ENCODE peak calls at places on chromosomes 3 and 15, in nine cellular contexts. One of them, this sample, is unnamed.

GRCh38 chr3:64803469-64803868 is 115.7 kb upstream of the ADAMTS9 start:
- DNase-seq in adipocyte: no peak
- DNase-seq in T-helper 2 cell: no peak
- DNase-seq in AG04450: no peak
- DNase-seq in GM12864: no peak
- DNase-seq in T-helper 17 cell: no peak
- DNase-seq in foreskin fibroblast: no peak
- DNase-seq in mesendoderm: no peak
- DNase-seq in D341Med: no peak
- DNase-seq in this sample: no peak

GRCh38 chr3:179871782-179872181 is 165.0 kb downstream of the PEX5L start:
- DNase-seq in adipocyte: no peak
- DNase-seq in T-helper 2 cell: no peak
- DNase-seq in AG04450: no peak
- DNase-seq in GM12864: no peak
- DNase-seq in T-helper 17 cell: no peak
- DNase-seq in foreskin fibroblast: no peak
- DNase-seq in mesendoderm: no peak
- DNase-seq in D341Med: no peak
- DNase-seq in this sample: no peak

GRCh38 chr3:154430014-154430413 is at the start of gene GPR149:
- DNase-seq in adipocyte: no peak
- DNase-seq in T-helper 2 cell: no peak
- DNase-seq in AG04450: no peak
- DNase-seq in GM12864: no peak
- DNase-seq in T-helper 17 cell: no peak
- DNase-seq in foreskin fibroblast: no peak
- DNase-seq in mesendoderm: peak; percentile 80
- DNase-seq in D341Med: peak; percentile 30
- DNase-seq in this sample: no peak

GRCh38 chr3:186021673-186022362 is 84.0 kb upstream of the TRA2B start:
- DNase-seq in adipocyte: peak; percentile 95
- DNase-seq in T-helper 2 cell: no peak
- DNase-seq in AG04450: peak; percentile 85
- DNase-seq in GM12864: no peak
- DNase-seq in T-helper 17 cell: no peak
- DNase-seq in foreskin fibroblast: peak; percentile 89
- DNase-seq in mesendoderm: peak; percentile 80
- DNase-seq in D341Med: no peak
- DNase-seq in this sample: no peak

GRCh38 chr3:80771085-80771484 is 990.4 kb downstream of the GBE1 start:
- DNase-seq in adipocyte: no peak
- DNase-seq in T-helper 2 cell: peak; percentile 57
- DNase-seq in AG04450: no peak
- DNase-seq in GM12864: no peak
- DNase-seq in T-helper 17 cell: no peak
- DNase-seq in foreskin fibroblast: no peak
- DNase-seq in mesendoderm: no peak
- DNase-seq in D341Med: no peak
- DNase-seq in this sample: no peak

GRCh38 chr3:150036780-150037179 is 66.1 kb upstream of the PFN2 start:
- DNase-seq in adipocyte: no peak
- DNase-seq in T-helper 2 cell: no peak
- DNase-seq in AG04450: no peak
- DNase-seq in GM12864: no peak
- DNase-seq in T-helper 17 cell: no peak
- DNase-seq in foreskin fibroblast: no peak
- DNase-seq in mesendoderm: no peak
- DNase-seq in D341Med: no peak
- DNase-seq in this sample: no peak

GRCh38 chr3:34881026-34881425 is 758.3 kb upstream of the ARPP21 start:
- DNase-seq in adipocyte: no peak
- DNase-seq in T-helper 2 cell: no peak
- DNase-seq in AG04450: no peak
- DNase-seq in GM12864: no peak
- DNase-seq in T-helper 17 cell: no peak
- DNase-seq in foreskin fibroblast: no peak
- DNase-seq in mesendoderm: no peak
- DNase-seq in D341Med: no peak
- DNase-seq in this sample: no peak

GRCh38 chr3:163914567-163914966 is 1163.7 kb downstream of the SI start:
- DNase-seq in adipocyte: no peak
- DNase-seq in T-helper 2 cell: no peak
- DNase-seq in AG04450: no peak
- DNase-seq in GM12864: no peak
- DNase-seq in T-helper 17 cell: no peak
- DNase-seq in foreskin fibroblast: no peak
- DNase-seq in mesendoderm: peak; percentile 62
- DNase-seq in D341Med: no peak
- DNase-seq in this sample: no peak

GRCh38 chr3:136988651-136989050 is 30.9 kb downstream of the IL20RB start:
- DNase-seq in adipocyte: no peak
- DNase-seq in T-helper 2 cell: no peak
- DNase-seq in AG04450: no peak
- DNase-seq in GM12864: no peak
- DNase-seq in T-helper 17 cell: no peak
- DNase-seq in foreskin fibroblast: no peak
- DNase-seq in mesendoderm: no peak
- DNase-seq in D341Med: no peak
- DNase-seq in this sample: no peak

GRCh38 chr3:174862666-174863065 is 3.5 kb downstream of the NAALADL2 start:
- DNase-seq in adipocyte: no peak
- DNase-seq in T-helper 2 cell: no peak
- DNase-seq in AG04450: no peak
- DNase-seq in GM12864: no peak
- DNase-seq in T-helper 17 cell: no peak
- DNase-seq in foreskin fibroblast: no peak
- DNase-seq in mesendoderm: no peak
- DNase-seq in D341Med: no peak
- DNase-seq in this sample: no peak

GRCh38 chr3:184361532-184361931 is at the start of the genes CLCN2 and POLR2H:
- DNase-seq in adipocyte: peak; percentile 87
- DNase-seq in T-helper 2 cell: peak; percentile 46
- DNase-seq in AG04450: no peak
- DNase-seq in GM12864: no peak
- DNase-seq in T-helper 17 cell: peak; percentile 34
- DNase-seq in foreskin fibroblast: peak; percentile 65
- DNase-seq in mesendoderm: peak; percentile 70
- DNase-seq in D341Med: peak; percentile 87
- DNase-seq in this sample: no peak

GRCh38 chr3:30747771-30748281 is 141.4 kb downstream of the TGFBR2 start:
- DNase-seq in adipocyte: peak; percentile 36
- DNase-seq in T-helper 2 cell: no peak
- DNase-seq in AG04450: no peak
- DNase-seq in GM12864: no peak
- DNase-seq in T-helper 17 cell: no peak
- DNase-seq in foreskin fibroblast: peak; percentile 30
- DNase-seq in mesendoderm: peak; percentile 61
- DNase-seq in D341Med: no peak
- DNase-seq in this sample: no peak

GRCh38 chr15:63864186-63864585 is 30.4 kb upstream of the HERC1 start:
- DNase-seq in adipocyte: no peak
- DNase-seq in T-helper 2 cell: no peak
- DNase-seq in AG04450: no peak
- DNase-seq in GM12864: no peak
- DNase-seq in T-helper 17 cell: no peak
- DNase-seq in foreskin fibroblast: no peak
- DNase-seq in mesendoderm: no peak
- DNase-seq in D341Med: no peak
- DNase-seq in this sample: no peak

GRCh38 chr15:48486228-48486627 is 155.0 kb downstream of the DUT start:
- DNase-seq in adipocyte: no peak
- DNase-seq in T-helper 2 cell: peak; percentile 68
- DNase-seq in AG04450: no peak
- DNase-seq in GM12864: no peak
- DNase-seq in T-helper 17 cell: no peak
- DNase-seq in foreskin fibroblast: no peak
- DNase-seq in mesendoderm: no peak
- DNase-seq in D341Med: no peak
- DNase-seq in this sample: no peak

GRCh38 chr3:54965746-54966145 is 37.9 kb upstream of the LRTM1 start:
- DNase-seq in adipocyte: peak; percentile 37
- DNase-seq in T-helper 2 cell: no peak
- DNase-seq in AG04450: peak; percentile 90
- DNase-seq in GM12864: no peak
- DNase-seq in T-helper 17 cell: no peak
- DNase-seq in foreskin fibroblast: peak; percentile 90
- DNase-seq in mesendoderm: peak; percentile 50
- DNase-seq in D341Med: no peak
- DNase-seq in this sample: no peak

GRCh38 chr3:109553573-109554371 is 216.4 kb upstream of the DPPA4 start:
- DNase-seq in adipocyte: peak; percentile 61
- DNase-seq in T-helper 2 cell: no peak
- DNase-seq in AG04450: no peak
- DNase-seq in GM12864: no peak
- DNase-seq in T-helper 17 cell: no peak
- DNase-seq in foreskin fibroblast: no peak
- DNase-seq in mesendoderm: no peak
- DNase-seq in D341Med: no peak
- DNase-seq in this sample: no peak

GRCh38 chr3:39809181-39809994 is at the start of gene MYRIP:
- DNase-seq in adipocyte: peak; percentile 59
- DNase-seq in T-helper 2 cell: peak; percentile 40
- DNase-seq in AG04450: no peak
- DNase-seq in GM12864: no peak
- DNase-seq in T-helper 17 cell: no peak
- DNase-seq in foreskin fibroblast: no peak
- DNase-seq in mesendoderm: peak; percentile 75
- DNase-seq in D341Med: peak; percentile 99
- DNase-seq in this sample: no peak

GRCh38 chr3:41339758-41340157 is 140.5 kb downstream of the CTNNB1 start:
- DNase-seq in adipocyte: no peak
- DNase-seq in T-helper 2 cell: no peak
- DNase-seq in AG04450: no peak
- DNase-seq in GM12864: no peak
- DNase-seq in T-helper 17 cell: no peak
- DNase-seq in foreskin fibroblast: no peak
- DNase-seq in mesendoderm: no peak
- DNase-seq in D341Med: no peak
- DNase-seq in this sample: no peak

GRCh38 chr3:45816544-45816943 is 20.2 kb upstream of the SLC6A20 start:
- DNase-seq in adipocyte: no peak
- DNase-seq in T-helper 2 cell: no peak
- DNase-seq in AG04450: no peak
- DNase-seq in GM12864: no peak
- DNase-seq in T-helper 17 cell: no peak
- DNase-seq in foreskin fibroblast: no peak
- DNase-seq in mesendoderm: no peak
- DNase-seq in D341Med: no peak
- DNase-seq in this sample: no peak

GRCh38 chr3:65955792-65956477 is 82.8 kb downstream of the MAGI1 start:
- DNase-seq in adipocyte: peak; percentile 48
- DNase-seq in T-helper 2 cell: no peak
- DNase-seq in AG04450: peak; percentile 23
- DNase-seq in GM12864: no peak
- DNase-seq in T-helper 17 cell: no peak
- DNase-seq in foreskin fibroblast: peak; percentile 68
- DNase-seq in mesendoderm: no peak
- DNase-seq in D341Med: no peak
- DNase-seq in this sample: no peak

GRCh38 chr3:132726341-132726823 is 4.2 kb upstream of the NPHP3 start:
- DNase-seq in adipocyte: peak; percentile 67
- DNase-seq in T-helper 2 cell: peak; percentile 55
- DNase-seq in AG04450: no peak
- DNase-seq in GM12864: no peak
- DNase-seq in T-helper 17 cell: no peak
- DNase-seq in foreskin fibroblast: peak; percentile 5
- DNase-seq in mesendoderm: peak; percentile 57
- DNase-seq in D341Med: peak; percentile 31
- DNase-seq in this sample: no peak

GRCh38 chr15:81001180-81002003 is 669 bp downstream of the TLNRD1 start:
- DNase-seq in adipocyte: peak; percentile 78
- DNase-seq in T-helper 2 cell: peak; percentile 66
- DNase-seq in AG04450: no peak
- DNase-seq in GM12864: no peak
- DNase-seq in T-helper 17 cell: peak; percentile 52
- DNase-seq in foreskin fibroblast: peak; percentile 47
- DNase-seq in mesendoderm: peak; percentile 68
- DNase-seq in D341Med: peak; percentile 78
- DNase-seq in this sample: no peak

GRCh38 chr15:88658972-88659931 is 20.4 kb downstream of the ISG20 start:
- DNase-seq in adipocyte: peak; percentile 55
- DNase-seq in T-helper 2 cell: no peak
- DNase-seq in AG04450: no peak
- DNase-seq in GM12864: no peak
- DNase-seq in T-helper 17 cell: no peak
- DNase-seq in foreskin fibroblast: peak; percentile 43
- DNase-seq in mesendoderm: no peak
- DNase-seq in D341Med: no peak
- DNase-seq in this sample: no peak

GRCh38 chr3:186532641-186533072 is 11.5 kb downstream of the CRYGS start:
- DNase-seq in adipocyte: no peak
- DNase-seq in T-helper 2 cell: no peak
- DNase-seq in AG04450: no peak
- DNase-seq in GM12864: no peak
- DNase-seq in T-helper 17 cell: no peak
- DNase-seq in foreskin fibroblast: no peak
- DNase-seq in mesendoderm: peak; percentile 49
- DNase-seq in D341Med: no peak
- DNase-seq in this sample: peak; percentile 6

GRCh38 chr15:92277776-92278175 is 115.9 kb upstream of the ST8SIA2 start:
- DNase-seq in adipocyte: peak; percentile 33
- DNase-seq in T-helper 2 cell: peak; percentile 7
- DNase-seq in AG04450: no peak
- DNase-seq in GM12864: peak; percentile 4
- DNase-seq in T-helper 17 cell: no peak
- DNase-seq in foreskin fibroblast: no peak
- DNase-seq in mesendoderm: peak; percentile 49
- DNase-seq in D341Med: peak; percentile 51
- DNase-seq in this sample: no peak

GRCh38 chr3:48743773-48744172 is 26.8 kb upstream of the IP6K2 start:
- DNase-seq in adipocyte: no peak
- DNase-seq in T-helper 2 cell: no peak
- DNase-seq in AG04450: no peak
- DNase-seq in GM12864: no peak
- DNase-seq in T-helper 17 cell: no peak
- DNase-seq in foreskin fibroblast: no peak
- DNase-seq in mesendoderm: no peak
- DNase-seq in D341Med: no peak
- DNase-seq in this sample: no peak

GRCh38 chr3:122077293-122078234 is 22.4 kb downstream of the CD86 start:
- DNase-seq in adipocyte: no peak
- DNase-seq in T-helper 2 cell: peak; percentile 85
- DNase-seq in AG04450: no peak
- DNase-seq in GM12864: no peak
- DNase-seq in T-helper 17 cell: no peak
- DNase-seq in foreskin fibroblast: no peak
- DNase-seq in mesendoderm: no peak
- DNase-seq in D341Med: no peak
- DNase-seq in this sample: no peak

GRCh38 chr3:62665627-62666433 is 209.4 kb downstream of the CADPS start:
- DNase-seq in adipocyte: peak; percentile 83
- DNase-seq in T-helper 2 cell: peak; percentile 24
- DNase-seq in AG04450: no peak
- DNase-seq in GM12864: no peak
- DNase-seq in T-helper 17 cell: no peak
- DNase-seq in foreskin fibroblast: peak; percentile 43
- DNase-seq in mesendoderm: peak; percentile 89
- DNase-seq in D341Med: peak; percentile 79
- DNase-seq in this sample: no peak

GRCh38 chr15:54227569-54227968 is 249.3 kb downstream of the UNC13C start:
- DNase-seq in adipocyte: no peak
- DNase-seq in T-helper 2 cell: no peak
- DNase-seq in AG04450: no peak
- DNase-seq in GM12864: no peak
- DNase-seq in T-helper 17 cell: no peak
- DNase-seq in foreskin fibroblast: no peak
- DNase-seq in mesendoderm: no peak
- DNase-seq in D341Med: no peak
- DNase-seq in this sample: no peak

This sample was measured in SIG-M5.